ENCODE peak calls at places on chromosomes 6 and 20, in nine cellular contexts. A is PC-9, E is cardiac muscle cell, X is ovary, U is A549, B is fibroblast of villous mesenchyme, F is AG04450, Q is left lung, P is hepatocyte. I is an unnamed sample.

GRCh38 chr6:26660096-26660425 is 515 bp upstream of the ZNF322 start:
- DNase-seq in A (no peak), X (no peak), E (peak), U (peak), B (no peak), Q (no peak), F (no peak), P (peak), I (peak)

GRCh38 chr6:167751579-167752115 is 75.1 kb upstream of the AFDN start:
- DNase-seq in U (no peak), F (no peak), A (no peak), Q (no peak), E (no peak), B (no peak), X (no peak), P (no peak), I (no peak)

GRCh38 chr20:32190608-32191415 is 16.7 kb downstream of the PLAGL2 start:
- DNase-seq in B (no peak), U (no peak), F (no peak), X (no peak), P (peak), E (no peak), A (no peak), Q (no peak), I (no peak)

GRCh38 chr20:18174906-18175683 is 37.4 kb downstream of the KAT14 start:
- DNase-seq in P (no peak), A (no peak), B (no peak), Q (no peak), X (no peak), F (no peak), U (no peak), E (no peak), I (no peak)

GRCh38 chr6:93523365-93523764 is 104.0 kb upstream of the EPHA7 start:
- DNase-seq in U (no peak), F (no peak), B (no peak), P (no peak), A (no peak), E (no peak), Q (no peak), X (no peak), I (no peak)

GRCh38 chr6:50030777-50031562 is 9.2 kb upstream of the DEFB110 start:
- DNase-seq in E (no peak), X (no peak), A (peak), B (no peak), Q (no peak), F (no peak), U (peak), P (peak), I (no peak)

GRCh38 chr6:165002866-165003265 is 306.5 kb downstream of the C6orf118 start:
- DNase-seq in A (no peak), E (no peak), P (no peak), Q (no peak), U (no peak), X (no peak), F (no peak), B (no peak), I (no peak)

GRCh38 chr6:145887969-145888368 is 73.4 kb upstream of the FBXO30 start:
- DNase-seq in E (peak), A (peak), P (peak), U (peak), X (no peak), F (no peak), Q (no peak), B (peak), I (no peak)

GRCh38 chr6:42774201-42774600 is 7.7 kb upstream of the BICRAL start:
- DNase-seq in E (no peak), B (no peak), A (no peak), P (no peak), Q (no peak), U (no peak), X (no peak), F (no peak), I (no peak)

GRCh38 chr20:1617055-1617454 is 2.8 kb downstream of the SIRPB1 start:
- DNase-seq in X (no peak), U (no peak), P (no peak), Q (no peak), E (peak), F (no peak), A (no peak), B (no peak), I (no peak)

GRCh38 chr20:63697868-63698545 is 1.6 kb downstream of the TNFRSF6B start:
- DNase-seq in A (no peak), Q (no peak), X (no peak), F (no peak), P (no peak), B (no peak), U (no peak), E (no peak), I (no peak)

GRCh38 chr6:89638320-89639195 is at the start of gene LYRM2:
- DNase-seq in P (peak), Q (peak), B (peak), U (peak), F (peak), E (peak), X (peak), A (peak), I (peak)

GRCh38 chr6:22041797-22042489 is 254.9 kb downstream of the PRL start:
- DNase-seq in P (no peak), A (no peak), B (peak), F (peak), X (no peak), E (peak), Q (no peak), U (no peak), I (no peak)

GRCh38 chr6:87822011-87822410 is 120.0 kb upstream of the AKIRIN2 start:
- DNase-seq in F (no peak), B (peak), P (no peak), A (no peak), X (no peak), Q (no peak), E (no peak), U (no peak), I (no peak)

GRCh38 chr6:140977425-140977824 is 1155.3 kb upstream of the GJE1 start:
- DNase-seq in U (no peak), F (no peak), P (no peak), E (peak), X (no peak), A (no peak), Q (no peak), B (peak), I (no peak)

GRCh38 chr6:43492673-43493072 is 15.3 kb downstream of the TJAP1 start:
- DNase-seq in A (no peak), U (no peak), E (peak), F (no peak), Q (no peak), X (no peak), P (no peak), B (no peak), I (peak)

GRCh38 chr6:44966449-44967091 is 361.6 kb upstream of the RUNX2 start:
- DNase-seq in U (peak), B (peak), X (no peak), A (no peak), P (no peak), E (peak), Q (no peak), F (no peak), I (peak)

GRCh38 chr20:57622579-57623381 is 2.6 kb upstream of the ZBP1 start:
- DNase-seq in A (peak), Q (no peak), F (no peak), E (peak), U (peak), B (peak), X (no peak), P (peak), I (peak)

GRCh38 chr20:10699506-10699905 is 25.7 kb upstream of the JAG1 start:
- DNase-seq in X (no peak), F (no peak), U (no peak), Q (no peak), A (no peak), E (no peak), P (no peak), B (no peak), I (no peak)

GRCh38 chr6:5090603-5091002 is 5.5 kb downstream of the PPP1R3G start:
- DNase-seq in Q (no peak), A (no peak), B (no peak), E (no peak), X (no peak), F (no peak), P (no peak), U (no peak), I (no peak)

GRCh38 chr6:6331393-6331792 is 10.9 kb upstream of the F13A1 start:
- DNase-seq in U (no peak), X (no peak), E (no peak), A (no peak), F (no peak), B (no peak), P (no peak), Q (no peak), I (no peak)

GRCh38 chr6:34200340-34200971 is 36.2 kb upstream of the HMGA1 start:
- DNase-seq in E (no peak), A (no peak), P (no peak), X (no peak), U (peak), B (no peak), Q (no peak), F (no peak), I (no peak)

GRCh38 chr20:9999660-10000059 is 35.1 kb upstream of the ANKEF1 start:
- DNase-seq in E (no peak), P (no peak), X (no peak), A (no peak), Q (no peak), F (no peak), U (peak), B (no peak), I (no peak)

GRCh38 chr6:431986-432385 is 40.4 kb downstream of the IRF4 start:
- DNase-seq in E (no peak), P (no peak), F (no peak), X (no peak), B (no peak), Q (no peak), A (peak), U (no peak), I (no peak)

GRCh38 chr6:13614126-13614925 is 809 bp upstream of the NOL7 start:
- DNase-seq in U (no peak), B (peak), A (peak), Q (peak), P (peak), F (no peak), E (peak), X (no peak), I (no peak)

GRCh38 chr6:25389501-25389900 is 110.3 kb downstream of the CARMIL1 start:
- DNase-seq in B (no peak), X (no peak), A (no peak), F (no peak), Q (no peak), U (no peak), P (no peak), E (peak), I (peak)

GRCh38 chr6:48388045-48388444 is 277.0 kb upstream of the PTCHD4 start:
- DNase-seq in Q (no peak), U (peak), E (no peak), F (no peak), P (no peak), B (no peak), A (no peak), X (no peak), I (no peak)

GRCh38 chr20:54228841-54229240 is 21.0 kb downstream of the PFDN4 start:
- DNase-seq in U (no peak), B (no peak), E (peak), X (no peak), Q (no peak), A (no peak), F (no peak), P (no peak), I (no peak)

GRCh38 chr6:12245763-12246720 is 44.1 kb upstream of the EDN1 start:
- DNase-seq in Q (no peak), A (no peak), X (no peak), F (no peak), U (peak), B (peak), E (no peak), P (no peak), I (no peak)

GRCh38 chr6:3427740-3428085 is 29.1 kb downstream of the SLC22A23 start:
- DNase-seq in X (no peak), B (no peak), E (no peak), F (no peak), Q (no peak), A (peak), P (no peak), U (no peak), I (no peak)

GRCh38 chr6:151021878-151022277 is 156.4 kb downstream of the MTHFD1L start:
- DNase-seq in E (peak), B (peak), Q (no peak), A (no peak), U (no peak), P (no peak), F (no peak), X (no peak), I (no peak)

GRCh38 chr6:20377623-20378265 is 23.9 kb upstream of the E2F3 start:
- DNase-seq in U (no peak), B (peak), X (no peak), F (peak), Q (no peak), P (no peak), E (peak), A (no peak), I (peak)

GRCh38 chr6:10446548-10446947 is 31.7 kb upstream of the TFAP2A start:
- DNase-seq in X (no peak), P (no peak), F (no peak), B (no peak), A (no peak), E (no peak), U (no peak), Q (no peak), I (no peak)

GRCh38 chr6:149140137-149140909 is 177.2 kb upstream of the TAB2 start:
- DNase-seq in F (no peak), P (no peak), E (peak), A (no peak), Q (no peak), U (no peak), B (no peak), X (no peak), I (no peak)

GRCh38 chr20:63161176-63161651 is 54.7 kb downstream of the YTHDF1 start:
- DNase-seq in F (no peak), B (no peak), X (no peak), U (no peak), P (no peak), E (no peak), A (no peak), Q (no peak), I (no peak)

GRCh38 chr20:39825950-39826349 is 863.1 kb downstream of the MAFB start:
- DNase-seq in A (no peak), E (peak), X (no peak), U (no peak), B (peak), F (no peak), P (no peak), Q (no peak), I (peak)

GRCh38 chr20:43766395-43766794 is 39.6 kb upstream of the GTSF1L start:
- DNase-seq in B (no peak), F (no peak), E (no peak), Q (no peak), X (no peak), P (no peak), A (no peak), U (no peak), I (no peak)

GRCh38 chr6:79421707-79422484 is 115.3 kb downstream of the LCA5 start:
- DNase-seq in X (no peak), F (peak), P (peak), B (peak), A (peak), E (peak), U (peak), Q (no peak), I (peak)

GRCh38 chr6:14023855-14024254 is 93.7 kb upstream of the CD83 start:
- DNase-seq in A (no peak), F (no peak), U (no peak), B (peak), P (no peak), E (no peak), X (no peak), Q (no peak), I (no peak)

DNA sequence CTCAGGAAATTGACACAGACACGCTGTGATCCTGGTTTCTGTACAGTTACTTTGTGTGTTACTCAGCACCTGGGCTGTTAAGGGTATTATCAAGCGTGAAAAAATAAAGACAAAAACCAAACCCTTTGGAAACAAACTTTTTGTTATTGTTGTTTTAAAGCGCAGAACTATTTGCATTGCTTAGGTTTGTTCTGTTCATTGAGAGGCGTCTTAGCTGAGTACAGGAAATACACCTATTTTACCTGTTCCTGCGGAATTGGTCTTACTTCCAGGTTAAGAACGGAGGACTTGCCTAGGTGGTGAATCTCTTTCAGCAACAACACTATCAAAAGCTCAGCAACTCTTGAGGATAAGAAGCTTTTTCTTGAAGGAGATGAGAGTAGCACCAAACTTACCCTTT is 1.0 kb downstream of the FUT9 start:
- DNase-seq in Q (no peak), X (no peak), E (no peak), B (no peak), P (no peak), U (no peak), F (no peak), A (no peak), I (no peak)
- H3K4me3 ChIP-seq in Q (no peak), X (no peak), E (peak), B (no peak), P (no peak), U (no peak), F (no peak), A (peak), I (no peak)

DNA sequence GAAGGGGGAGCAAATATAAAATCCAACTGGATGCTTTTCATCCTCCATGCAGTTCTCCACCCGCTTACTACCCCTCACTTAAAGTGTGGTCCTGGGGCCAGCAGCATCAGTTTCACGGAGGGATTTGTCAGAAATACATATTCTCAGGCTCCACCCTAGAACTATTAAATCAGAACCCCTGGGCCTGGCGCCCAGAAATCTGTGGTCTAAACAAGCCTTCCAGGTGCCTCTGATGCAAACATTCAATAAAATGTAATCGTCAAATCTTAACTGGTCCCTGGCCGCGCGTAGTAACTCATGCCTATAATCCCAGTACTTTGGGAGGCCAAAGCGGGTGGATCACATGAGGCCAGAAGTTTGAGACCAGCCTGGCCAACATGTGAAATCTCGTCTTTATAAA is 47.7 kb downstream of the ATXN1 start:
- DNase-seq in X (no peak), P (no peak), F (no peak), Q (no peak), A (no peak), B (peak), U (no peak), E (no peak), I (no peak)
- H3K4me3 ChIP-seq in X (no peak), P (no peak), F (no peak), Q (peak), A (peak), B (no peak), U (no peak), E (no peak), I (no peak)

GRCh38 chr20:5797165-5797564 is 47.0 kb downstream of the SHLD1 start:
- DNase-seq in X (no peak), P (no peak), A (no peak), Q (no peak), U (no peak), B (no peak), F (no peak), E (no peak), I (no peak)
- H3K4me3 ChIP-seq in X (no peak), P (no peak), A (no peak), Q (no peak), U (no peak), B (no peak), F (no peak), E (no peak), I (no peak)

GRCh38 chr6:28824793-28825731 is 98.7 kb downstream of the TRIM27 start:
- DNase-seq in X (no peak), B (no peak), F (no peak), E (no peak), P (no peak), Q (no peak), U (no peak), A (no peak), I (no peak)
- H3K4me3 ChIP-seq in X (no peak), B (peak), F (peak), E (peak), P (no peak), Q (no peak), U (peak), A (no peak), I (no peak)

GRCh38 chr20:19813839-19814238 is 55.8 kb downstream of the RIN2 start:
- DNase-seq in U (no peak), P (no peak), X (no peak), F (no peak), E (no peak), Q (no peak), B (peak), A (no peak), I (no peak)
- H3K4me3 ChIP-seq in U (no peak), P (no peak), X (no peak), F (no peak), E (no peak), Q (no peak), B (no peak), A (no peak), I (no peak)

I was measured in astrocyte of the cerebellum.